ENCODE peak calls at places on chromosomes 4 and X, in five cellular contexts. D is mucosa of descending colon; Q is psoas muscle; U is fibroblast of pulmonary artery; A is CD8-positive, alpha-beta T cell. O is an unnamed sample.
A peak's percentile ranks its signal among the peaks of the same experiment; 100 is the strongest.

GRCh38 chrX:119008122-119008744 is 33.8 kb downstream of the LONRF3 start:
- DNase-seq in D (no peak), Q (peak; percentile 23), U (peak; percentile 53), A (peak; percentile 14), O (no peak)

GRCh38 chrX:31580726-31581125 is 508.9 kb upstream of the FTHL17 start:
- DNase-seq in Q (no peak), D (no peak), U (peak; percentile 43), A (no peak), O (no peak)

GRCh38 chrX:153410328-153410727 is 944 bp upstream of the ZFP92 start:
- DNase-seq in D (no peak), Q (no peak), U (no peak), A (no peak), O (no peak)

GRCh38 chr4:8347660-8348059 is 78.1 kb downstream of the HTRA3 start:
- DNase-seq in U (no peak), Q (no peak), A (no peak), D (no peak), O (no peak)

GRCh38 chr4:89753601-89754066 is 83.3 kb downstream of the SNCA start:
- DNase-seq in Q (no peak), D (no peak), U (peak; percentile 99), A (no peak), O (no peak)

GRCh38 chr4:31187979-31188378 is 467.8 kb downstream of the PCDH7 start:
- DNase-seq in D (no peak), U (no peak), A (no peak), Q (no peak), O (no peak)

GRCh38 chr4:525660-526059 is 26.6 kb downstream of the PIGG start:
- DNase-seq in Q (no peak), D (no peak), A (no peak), U (no peak), O (no peak)

GRCh38 chr4:141518222-141518621 is 118.2 kb upstream of the IL15 start:
- DNase-seq in D (no peak), U (no peak), A (no peak), Q (no peak), O (no peak)

GRCh38 chr4:89496851-89497250 is 189.3 kb upstream of the GPRIN3 start:
- DNase-seq in D (no peak), A (no peak), U (peak; percentile 51), Q (no peak), O (no peak)

GRCh38 chr4:44801384-44801783 is 75.0 kb upstream of the GNPDA2 start:
- DNase-seq in Q (no peak), D (no peak), U (no peak), A (no peak), O (no peak)

GRCh38 chr4:137393043-137393442 is 139.3 kb downstream of the PCDH18 start:
- DNase-seq in Q (no peak), A (no peak), D (no peak), U (no peak), O (no peak)

GRCh38 chr4:10201356-10202223 is 85.0 kb upstream of the WDR1 start:
- DNase-seq in D (no peak), Q (no peak), A (no peak), U (no peak), O (no peak)

DNA sequence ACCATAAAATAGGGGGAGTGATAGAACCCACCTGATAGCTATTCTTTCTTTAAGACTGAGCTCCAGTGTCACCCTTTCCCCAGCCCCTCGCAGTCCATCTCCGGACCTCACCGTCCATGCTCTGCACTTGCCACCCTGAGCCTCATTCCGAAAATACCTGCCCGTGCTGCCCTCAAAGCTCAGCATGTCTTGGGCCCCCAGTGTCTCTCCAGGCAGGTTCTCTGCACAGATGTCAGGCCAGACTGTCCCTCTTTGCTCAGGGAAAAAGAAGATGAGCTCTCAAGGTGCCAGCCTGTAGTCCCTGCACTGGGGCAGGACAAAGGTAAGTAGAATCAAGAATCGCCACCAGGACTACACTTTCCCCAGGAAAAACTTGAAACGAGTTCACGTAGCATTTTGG is 9.8 kb upstream of the WFS1 start:
- DNase-seq in A (no peak), U (no peak), Q (no peak), D (peak; percentile 19), O (no peak)
- TF ChIP-seq CTCF in A (no peak), U (no peak), Q (no peak), D (no peak), O (no peak)

DNA sequence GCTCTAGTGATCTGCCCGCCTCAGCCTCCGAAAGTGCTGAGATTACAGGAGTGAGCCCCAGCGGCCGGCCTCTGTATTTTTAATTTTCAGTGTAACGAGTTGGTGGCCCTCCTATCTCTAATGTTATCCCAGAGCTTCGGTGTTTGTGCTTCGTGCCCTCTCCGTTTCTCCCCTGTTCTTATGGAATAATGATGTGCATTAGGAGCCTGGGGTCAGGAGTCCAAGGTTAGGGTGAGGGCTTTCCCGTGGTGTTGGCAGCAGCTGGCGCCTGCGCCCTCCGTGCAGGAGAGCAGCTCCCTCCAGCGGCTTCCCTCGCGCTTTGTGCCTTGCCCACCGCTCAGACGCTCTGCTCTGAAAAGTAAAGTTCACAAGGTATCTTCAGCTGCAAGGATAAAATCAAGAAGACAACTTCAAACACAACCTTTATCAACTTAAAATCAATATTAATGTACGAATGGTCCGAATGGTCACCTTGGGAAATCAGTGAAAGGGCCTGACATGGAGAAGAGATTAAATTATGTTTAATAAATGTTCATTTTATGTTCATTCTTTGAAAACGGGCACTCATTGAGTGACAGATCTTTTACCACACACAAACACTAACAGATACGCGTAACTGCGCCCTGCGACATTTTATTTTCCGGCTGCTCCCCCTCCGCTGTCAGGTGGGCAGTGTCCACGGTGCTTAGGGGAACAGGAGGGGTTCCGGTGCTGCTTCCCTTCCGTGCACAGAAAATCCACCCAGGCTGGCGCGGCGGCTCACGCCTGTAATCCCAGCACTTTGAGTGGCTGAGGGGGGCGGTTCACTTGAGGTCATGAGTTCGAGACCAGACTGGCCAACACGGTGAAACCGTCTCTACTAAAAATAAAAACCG is 62.4 kb downstream of the TRAPPC11 start:
- DNase-seq in U (peak; percentile 54), D (peak; percentile 83), Q (peak; percentile 66), A (no peak), O (no peak)
- TF ChIP-seq CTCF in U (peak; percentile 59), D (peak; percentile 4), Q (peak; percentile 20), A (peak; percentile 32), O (no peak)

DNA sequence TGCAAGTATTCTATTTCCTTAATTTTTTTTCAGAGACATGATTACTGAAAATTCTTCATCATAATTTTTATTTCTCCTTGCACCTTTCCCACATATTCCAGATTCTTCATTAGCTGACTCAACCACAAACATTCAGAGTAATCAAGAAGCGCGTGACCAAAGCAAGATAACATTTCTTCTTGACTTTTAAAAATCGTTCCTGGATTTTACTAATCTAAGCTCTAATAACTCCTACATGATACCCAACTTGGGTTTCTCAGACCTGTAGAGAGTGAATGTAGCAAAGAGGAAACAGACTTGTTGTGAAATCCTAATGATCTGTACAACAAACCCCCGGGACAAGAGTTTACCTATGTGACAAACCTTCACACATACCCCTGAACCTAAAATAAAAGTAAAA is 615.0 kb downstream of the TMA16 start:
- DNase-seq in A (no peak), Q (no peak), D (no peak), U (peak; percentile 2), O (no peak)
- TF ChIP-seq CTCF in A (no peak), Q (no peak), D (no peak), U (no peak), O (no peak)

GRCh38 chr4:175443547-175443946 is 368.5 kb downstream of the GPM6A start:
- DNase-seq in Q (no peak), D (no peak), A (no peak), U (no peak), O (no peak)
- TF ChIP-seq CTCF in Q (no peak), D (no peak), A (no peak), U (peak; percentile 16), O (no peak)

DNA sequence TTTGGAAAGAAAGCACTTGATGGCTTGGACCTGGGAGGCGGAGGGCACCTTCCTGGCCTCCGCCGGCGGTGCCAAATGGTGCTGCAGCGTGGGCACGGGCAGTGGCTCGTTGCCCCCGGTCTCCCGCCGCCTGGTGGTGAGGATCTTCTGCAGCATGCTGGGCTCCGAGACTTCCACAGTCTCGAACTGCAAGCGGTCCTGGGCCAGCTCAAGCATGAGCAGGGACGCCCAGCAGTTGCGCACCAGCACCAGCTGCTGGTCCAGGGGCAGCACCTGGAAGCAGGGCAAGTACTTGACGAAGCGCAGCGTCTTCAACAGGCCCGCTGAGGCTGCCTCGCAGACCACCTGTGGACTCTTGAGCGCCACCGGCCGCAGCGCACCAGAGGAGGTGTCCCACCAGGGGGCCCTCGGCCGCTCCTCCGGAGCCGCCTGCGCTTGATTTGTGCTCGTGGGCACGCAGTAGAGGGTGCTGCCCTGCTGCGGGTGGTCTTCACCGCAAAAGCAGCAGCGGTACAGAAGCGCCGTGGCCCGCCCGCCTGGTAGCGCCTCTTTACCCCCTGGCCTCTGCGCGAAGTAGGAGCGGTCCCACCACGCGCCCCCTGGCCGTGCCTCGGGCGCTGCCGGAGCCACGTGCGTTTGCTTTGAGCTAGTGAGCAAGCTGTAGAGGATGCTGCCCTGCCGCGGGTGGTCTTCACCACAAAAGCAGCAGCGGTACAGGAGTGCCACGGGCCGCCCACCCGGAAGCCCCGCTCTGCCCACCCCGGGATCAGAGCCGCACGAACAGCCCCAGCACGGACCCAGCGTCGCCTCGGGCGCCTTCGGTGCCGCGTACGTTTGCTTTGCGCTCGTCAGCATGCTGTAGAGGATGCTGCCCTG is 689 bp downstream of the NR0B1 start:
- DNase-seq in A (no peak), D (no peak), Q (peak; percentile 20), U (peak; percentile 7), O (no peak)
- TF ChIP-seq CTCF in A (no peak), D (no peak), Q (no peak), U (peak; percentile 11), O (no peak)

DNA sequence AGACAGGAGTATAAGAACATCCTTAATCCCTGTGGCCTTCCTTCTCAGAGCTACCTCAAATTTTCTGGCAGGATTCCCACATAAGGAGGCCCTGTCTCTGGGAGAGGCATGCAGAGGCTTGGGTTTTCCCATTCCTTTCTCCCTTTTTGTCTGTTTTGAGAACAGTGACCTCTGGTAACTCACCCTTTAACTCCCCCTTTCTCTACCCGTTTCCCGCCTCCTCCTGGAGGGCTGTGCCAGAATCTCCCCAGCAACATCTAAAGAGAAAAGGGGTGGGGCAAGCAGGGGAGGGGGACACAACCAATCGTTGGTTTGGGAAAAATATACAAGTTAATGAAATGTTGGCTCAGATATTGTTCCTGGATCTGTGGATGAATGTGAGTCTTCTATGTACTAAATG is 303.7 kb upstream of the IRS4 start:
- DNase-seq in Q (no peak), U (no peak), D (no peak), A (no peak), O (no peak)
- TF ChIP-seq CTCF in Q (no peak), U (no peak), D (no peak), A (no peak), O (no peak)

GRCh38 chr4:147594107-147594506 is 23.1 kb upstream of the TMEM184C start:
- DNase-seq in Q (no peak), A (no peak), D (no peak), U (no peak), O (no peak)
- TF ChIP-seq CTCF in Q (no peak), A (no peak), D (no peak), U (peak; percentile 38), O (no peak)

DNA sequence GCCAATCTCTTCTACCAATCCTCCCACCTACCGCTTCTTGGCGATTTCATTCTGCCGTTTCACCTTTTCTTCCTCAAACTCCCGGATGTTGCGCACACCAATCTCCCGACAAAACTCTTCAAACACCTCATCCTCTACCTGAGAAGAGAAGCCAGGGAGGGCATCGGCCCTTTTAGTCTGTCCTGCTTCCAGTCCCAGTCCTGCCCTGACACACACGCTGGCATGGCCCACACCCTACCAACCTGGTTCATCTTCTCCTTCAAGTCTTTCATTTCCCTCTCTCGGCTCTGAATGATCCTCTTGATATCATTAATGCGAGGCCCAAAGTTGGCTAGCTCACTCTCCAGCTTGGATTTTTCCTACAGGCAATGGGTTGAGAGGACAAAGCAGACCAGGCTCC is 18.9 kb downstream of the SMC1A start:
- DNase-seq in A (no peak), D (no peak), U (no peak), Q (no peak), O (no peak)
- TF ChIP-seq CTCF in A (no peak), D (no peak), U (no peak), Q (no peak), O (no peak)